ENCODE peak calls at places on chromosomes 5 and 9, in eight cellular contexts. One of them, this sample, is unnamed.

GRCh38 chr9:22237497-22238363 is 208.9 kb upstream of the DMRTA1 start:
- DNase-seq in upper lobe of left lung: no peak
- DNase-seq in heart left ventricle: no peak
- DNase-seq in A549: peak
- DNase-seq in H1: no peak
- DNase-seq in uterus: no peak
- DNase-seq in lower leg skin: no peak
- DNase-seq in tibial nerve: no peak
- DNase-seq in this sample: no peak

GRCh38 chr9:89678394-89679005 is 73.7 kb downstream of the GADD45G start:
- DNase-seq in upper lobe of left lung: no peak
- DNase-seq in heart left ventricle: no peak
- DNase-seq in A549: no peak
- DNase-seq in H1: no peak
- DNase-seq in uterus: no peak
- DNase-seq in lower leg skin: no peak
- DNase-seq in tibial nerve: no peak
- DNase-seq in this sample: no peak

GRCh38 chr9:137783521-137783920 is 94.1 kb upstream of the CACNA1B start:
- DNase-seq in upper lobe of left lung: no peak
- DNase-seq in heart left ventricle: no peak
- DNase-seq in A549: no peak
- DNase-seq in H1: no peak
- DNase-seq in uterus: no peak
- DNase-seq in lower leg skin: no peak
- DNase-seq in tibial nerve: no peak
- DNase-seq in this sample: no peak

GRCh38 chr9:85112933-85113418 is 443.4 kb downstream of the NTRK2 start:
- DNase-seq in upper lobe of left lung: no peak
- DNase-seq in heart left ventricle: no peak
- DNase-seq in A549: no peak
- DNase-seq in H1: no peak
- DNase-seq in uterus: no peak
- DNase-seq in lower leg skin: no peak
- DNase-seq in tibial nerve: no peak
- DNase-seq in this sample: no peak

GRCh38 chr9:131715906-131716305 is 24.0 kb downstream of the RAPGEF1 start:
- DNase-seq in upper lobe of left lung: no peak
- DNase-seq in heart left ventricle: peak
- DNase-seq in A549: no peak
- DNase-seq in H1: no peak
- DNase-seq in uterus: no peak
- DNase-seq in lower leg skin: no peak
- DNase-seq in tibial nerve: no peak
- DNase-seq in this sample: no peak

GRCh38 chr9:98135938-98136337 is 16.9 kb upstream of the TRIM14 start:
- DNase-seq in upper lobe of left lung: no peak
- DNase-seq in heart left ventricle: no peak
- DNase-seq in A549: no peak
- DNase-seq in H1: no peak
- DNase-seq in uterus: no peak
- DNase-seq in lower leg skin: no peak
- DNase-seq in tibial nerve: no peak
- DNase-seq in this sample: no peak

GRCh38 chr5:15834596-15835245 is 334.7 kb downstream of the FBXL7 start:
- DNase-seq in upper lobe of left lung: no peak
- DNase-seq in heart left ventricle: no peak
- DNase-seq in A549: no peak
- DNase-seq in H1: no peak
- DNase-seq in uterus: no peak
- DNase-seq in lower leg skin: no peak
- DNase-seq in tibial nerve: no peak
- DNase-seq in this sample: no peak

GRCh38 chr5:165502893-165503696 is 1997.7 kb downstream of the MAT2B start:
- DNase-seq in upper lobe of left lung: no peak
- DNase-seq in heart left ventricle: no peak
- DNase-seq in A549: no peak
- DNase-seq in H1: no peak
- DNase-seq in uterus: no peak
- DNase-seq in lower leg skin: no peak
- DNase-seq in tibial nerve: no peak
- DNase-seq in this sample: no peak

GRCh38 chr5:136886623-136887022 is 521.3 kb upstream of the TRPC7 start:
- DNase-seq in upper lobe of left lung: no peak
- DNase-seq in heart left ventricle: no peak
- DNase-seq in A549: no peak
- DNase-seq in H1: no peak
- DNase-seq in uterus: no peak
- DNase-seq in lower leg skin: no peak
- DNase-seq in tibial nerve: no peak
- DNase-seq in this sample: no peak

GRCh38 chr5:139038618-139039305 is 159.4 kb downstream of the SIL1 start:
- DNase-seq in upper lobe of left lung: no peak
- DNase-seq in heart left ventricle: no peak
- DNase-seq in A549: peak
- DNase-seq in H1: no peak
- DNase-seq in uterus: no peak
- DNase-seq in lower leg skin: no peak
- DNase-seq in tibial nerve: no peak
- DNase-seq in this sample: no peak
- TF ChIP-seq CTCF in upper lobe of left lung: no peak
- TF ChIP-seq CTCF in heart left ventricle: peak
- TF ChIP-seq CTCF in A549: no peak
- TF ChIP-seq CTCF in H1: peak
- TF ChIP-seq CTCF in uterus: no peak
- TF ChIP-seq CTCF in lower leg skin: no peak
- TF ChIP-seq CTCF in tibial nerve: no peak
- TF ChIP-seq CTCF in this sample: no peak

DNA sequence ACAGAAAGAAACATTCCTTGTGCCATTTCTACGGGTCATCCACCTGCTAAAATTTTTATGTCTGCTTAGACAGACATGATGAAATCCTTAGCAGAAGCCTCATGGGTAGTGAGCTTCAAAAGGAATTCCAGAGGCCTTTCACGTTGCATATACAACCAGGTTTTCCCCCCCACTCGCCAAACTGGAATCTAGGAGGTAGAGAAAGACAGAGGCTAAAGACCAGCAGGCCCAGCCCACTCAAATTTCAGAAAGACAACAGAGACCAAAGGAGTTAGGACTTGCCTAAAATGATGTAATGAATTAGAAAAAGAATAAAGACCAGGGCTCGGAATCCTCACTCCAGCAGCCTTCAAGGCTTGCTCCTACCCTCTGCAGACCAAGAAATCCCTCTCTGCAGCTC is 9.2 kb downstream of the B4GALT1 start:
- DNase-seq in upper lobe of left lung: no peak
- DNase-seq in heart left ventricle: no peak
- DNase-seq in A549: no peak
- DNase-seq in H1: no peak
- DNase-seq in uterus: no peak
- DNase-seq in lower leg skin: no peak
- DNase-seq in tibial nerve: no peak
- DNase-seq in this sample: no peak
- H3K4me3 ChIP-seq in upper lobe of left lung: no peak
- H3K4me3 ChIP-seq in heart left ventricle: no peak
- H3K4me3 ChIP-seq in A549: no peak
- H3K4me3 ChIP-seq in H1: no peak
- H3K4me3 ChIP-seq in uterus: no peak
- H3K4me3 ChIP-seq in lower leg skin: no peak
- H3K4me3 ChIP-seq in tibial nerve: no peak
- H3K4me3 ChIP-seq in this sample: no peak

DNA sequence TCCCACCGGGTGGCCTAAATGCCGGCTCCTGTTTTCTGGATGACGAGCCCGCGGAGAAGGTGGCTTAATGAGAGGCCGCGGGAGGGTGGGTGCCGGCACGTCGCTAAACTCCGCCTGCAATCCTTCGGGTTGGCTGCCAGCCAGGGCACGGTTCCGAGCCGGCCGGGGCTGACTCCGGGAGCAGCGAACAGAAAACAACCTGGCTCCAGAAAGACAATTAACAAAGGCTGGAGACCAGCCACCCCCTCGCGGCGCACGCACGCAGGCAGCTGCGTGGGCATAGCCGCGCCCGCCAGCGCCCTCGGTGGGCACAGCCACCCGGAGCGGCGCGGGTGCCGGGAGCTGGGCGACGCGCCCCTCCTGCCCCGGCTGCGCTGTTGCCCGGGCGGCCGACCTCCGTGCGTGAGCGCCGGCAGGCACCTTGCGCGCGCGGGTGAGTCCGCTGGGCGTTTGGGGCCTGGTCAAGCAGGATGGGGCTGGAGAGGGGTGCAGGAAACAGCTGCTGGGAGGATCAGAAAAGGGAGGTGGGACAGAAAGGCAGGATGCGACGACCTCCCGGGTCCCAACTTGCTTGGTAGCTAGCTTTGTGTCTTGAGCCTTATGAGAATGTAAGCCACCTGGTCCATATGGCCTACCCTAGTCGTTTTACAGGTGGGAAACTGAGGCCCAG is at the start of gene ARHGEF37:
- DNase-seq in upper lobe of left lung: peak
- DNase-seq in heart left ventricle: peak
- DNase-seq in A549: no peak
- DNase-seq in H1: no peak
- DNase-seq in uterus: peak
- DNase-seq in lower leg skin: peak
- DNase-seq in tibial nerve: peak
- DNase-seq in this sample: peak
- TF ChIP-seq POLR2A in upper lobe of left lung: no peak
- TF ChIP-seq POLR2A in heart left ventricle: peak
- TF ChIP-seq POLR2A in A549: peak
- TF ChIP-seq POLR2A in H1: no peak
- TF ChIP-seq POLR2A in uterus: peak
- TF ChIP-seq POLR2A in lower leg skin: no peak
- TF ChIP-seq POLR2A in tibial nerve: peak
- TF ChIP-seq POLR2A in this sample: peak

GRCh38 chr5:80711216-80711615 is 56.4 kb upstream of the DHFR start:
- DNase-seq in upper lobe of left lung: no peak
- DNase-seq in heart left ventricle: no peak
- DNase-seq in A549: no peak
- DNase-seq in H1: no peak
- DNase-seq in uterus: no peak
- DNase-seq in lower leg skin: no peak
- DNase-seq in tibial nerve: no peak
- DNase-seq in this sample: no peak

GRCh38 chr5:80713640-80714039 is 58.9 kb upstream of the DHFR start:
- DNase-seq in upper lobe of left lung: no peak
- DNase-seq in heart left ventricle: no peak
- DNase-seq in A549: no peak
- DNase-seq in H1: no peak
- DNase-seq in uterus: no peak
- DNase-seq in lower leg skin: no peak
- DNase-seq in tibial nerve: no peak
- DNase-seq in this sample: no peak

GRCh38 chr5:80712914-80713313 is 58.1 kb upstream of the DHFR start:
- DNase-seq in upper lobe of left lung: no peak
- DNase-seq in heart left ventricle: no peak
- DNase-seq in A549: no peak
- DNase-seq in H1: no peak
- DNase-seq in uterus: no peak
- DNase-seq in lower leg skin: no peak
- DNase-seq in tibial nerve: no peak
- DNase-seq in this sample: no peak

GRCh38 chr5:80714570-80715298 is 60.0 kb upstream of the DHFR start:
- DNase-seq in upper lobe of left lung: no peak
- DNase-seq in heart left ventricle: no peak
- DNase-seq in A549: no peak
- DNase-seq in H1: no peak
- DNase-seq in uterus: no peak
- DNase-seq in lower leg skin: no peak
- DNase-seq in tibial nerve: no peak
- DNase-seq in this sample: no peak

DNA sequence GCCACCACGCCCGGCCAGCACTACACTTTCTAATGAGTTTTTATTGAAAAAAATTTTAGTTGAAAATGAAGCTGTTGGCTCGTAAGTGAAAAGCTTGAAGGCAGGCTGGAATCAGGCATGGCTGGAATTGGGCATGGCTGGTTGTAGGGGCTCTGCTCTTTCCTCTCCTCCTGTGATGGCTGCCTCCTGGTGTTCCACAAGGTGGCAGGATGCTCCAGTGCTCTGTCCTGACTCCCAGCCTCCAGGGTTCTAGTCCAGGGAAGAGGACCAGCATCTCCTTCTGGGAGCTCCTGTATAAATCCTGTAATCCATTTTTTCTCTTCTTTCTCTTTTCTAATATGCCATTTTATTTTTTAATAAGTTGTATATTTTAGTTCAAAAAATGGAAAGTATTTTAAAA is 57.2 kb upstream of the DHFR start:
- DNase-seq in upper lobe of left lung: no peak
- DNase-seq in heart left ventricle: no peak
- DNase-seq in A549: peak
- DNase-seq in H1: no peak
- DNase-seq in uterus: no peak
- DNase-seq in lower leg skin: no peak
- DNase-seq in tibial nerve: no peak
- DNase-seq in this sample: no peak
- TF ChIP-seq CTCF in upper lobe of left lung: no peak
- TF ChIP-seq CTCF in heart left ventricle: peak
- TF ChIP-seq CTCF in A549: peak
- TF ChIP-seq CTCF in H1: peak
- TF ChIP-seq CTCF in uterus: no peak
- TF ChIP-seq CTCF in lower leg skin: no peak
- TF ChIP-seq CTCF in tibial nerve: peak
- TF ChIP-seq CTCF in this sample: no peak

GRCh38 chr5:135062216-135063055 is 28.4 kb upstream of the PITX1 start:
- DNase-seq in upper lobe of left lung: no peak
- DNase-seq in heart left ventricle: no peak
- DNase-seq in A549: no peak
- DNase-seq in H1: no peak
- DNase-seq in uterus: no peak
- DNase-seq in lower leg skin: no peak
- DNase-seq in tibial nerve: no peak
- DNase-seq in this sample: no peak
- H3K4me3 ChIP-seq in upper lobe of left lung: no peak
- H3K4me3 ChIP-seq in heart left ventricle: no peak
- H3K4me3 ChIP-seq in A549: no peak
- H3K4me3 ChIP-seq in H1: no peak
- H3K4me3 ChIP-seq in uterus: no peak
- H3K4me3 ChIP-seq in lower leg skin: no peak
- H3K4me3 ChIP-seq in tibial nerve: no peak
- H3K4me3 ChIP-seq in this sample: no peak

This sample was measured in prostate gland.